ENCODE peak calls at places on chromosome 16, in six cellular contexts. One of them, this sample, is unnamed.

GRCh38 chr16:20799599-20799998 is 6.7 kb downstream of the ERI2 start:
- DNase-seq in neuronal stem cell: no peak
- DNase-seq in H1: no peak
- DNase-seq in H9: no peak
- DNase-seq in mesenchymal stem cell: peak; percentile 7
- DNase-seq in IMR-90: peak; percentile 44
- DNase-seq in this sample: no peak

GRCh38 chr16:57632568-57632967 is 4.1 kb downstream of the ADGRG1 start:
- DNase-seq in neuronal stem cell: no peak
- DNase-seq in H1: no peak
- DNase-seq in H9: no peak
- DNase-seq in mesenchymal stem cell: no peak
- DNase-seq in IMR-90: peak; percentile 28
- DNase-seq in this sample: no peak

GRCh38 chr16:82748026-82748425 is 121.3 kb downstream of the CDH13 start:
- DNase-seq in neuronal stem cell: no peak
- DNase-seq in H1: no peak
- DNase-seq in H9: no peak
- DNase-seq in mesenchymal stem cell: peak; percentile 45
- DNase-seq in IMR-90: peak; percentile 66
- DNase-seq in this sample: no peak

GRCh38 chr16:30559690-30560089 is 1.5 kb upstream of the ZNF764 start:
- DNase-seq in neuronal stem cell: no peak
- DNase-seq in H1: no peak
- DNase-seq in H9: no peak
- DNase-seq in mesenchymal stem cell: no peak
- DNase-seq in IMR-90: no peak
- DNase-seq in this sample: no peak

GRCh38 chr16:68399456-68399855 is 48.9 kb downstream of the SMPD3 start:
- DNase-seq in neuronal stem cell: no peak
- DNase-seq in H1: no peak
- DNase-seq in H9: no peak
- DNase-seq in mesenchymal stem cell: no peak
- DNase-seq in IMR-90: peak; percentile 2
- DNase-seq in this sample: peak; percentile 32

GRCh38 chr16:86086471-86086870 is 187.5 kb downstream of the IRF8 start:
- DNase-seq in neuronal stem cell: no peak
- DNase-seq in H1: no peak
- DNase-seq in H9: no peak
- DNase-seq in mesenchymal stem cell: no peak
- DNase-seq in IMR-90: no peak
- DNase-seq in this sample: no peak

GRCh38 chr16:3490911-3491629 is 4.2 kb downstream of the C16orf90 start:
- DNase-seq in neuronal stem cell: no peak
- DNase-seq in H1: no peak
- DNase-seq in H9: no peak
- DNase-seq in mesenchymal stem cell: no peak
- DNase-seq in IMR-90: no peak
- DNase-seq in this sample: no peak

GRCh38 chr16:80197790-80198201 is 343.0 kb upstream of the DYNLRB2 start:
- DNase-seq in neuronal stem cell: no peak
- DNase-seq in H1: no peak
- DNase-seq in H9: no peak
- DNase-seq in mesenchymal stem cell: peak; percentile 68
- DNase-seq in IMR-90: peak; percentile 93
- DNase-seq in this sample: no peak

GRCh38 chr16:85075236-85075924 is 36.9 kb downstream of the CIBAR2 start:
- DNase-seq in neuronal stem cell: no peak
- DNase-seq in H1: peak; percentile 83
- DNase-seq in H9: peak; percentile 82
- DNase-seq in mesenchymal stem cell: no peak
- DNase-seq in IMR-90: no peak
- DNase-seq in this sample: peak; percentile 78

GRCh38 chr16:24700549-24701392 is 28.7 kb upstream of the TNRC6A start:
- DNase-seq in neuronal stem cell: no peak
- DNase-seq in H1: no peak
- DNase-seq in H9: peak; percentile 77
- DNase-seq in mesenchymal stem cell: peak; percentile 94
- DNase-seq in IMR-90: peak; percentile 98
- DNase-seq in this sample: peak; percentile 95

GRCh38 chr16:75682308-75682707 is 5.5 kb upstream of the CPHXL2 start:
- DNase-seq in neuronal stem cell: no peak
- DNase-seq in H1: no peak
- DNase-seq in H9: no peak
- DNase-seq in mesenchymal stem cell: no peak
- DNase-seq in IMR-90: no peak
- DNase-seq in this sample: no peak

GRCh38 chr16:67844441-67844840 is 2.3 kb upstream of the NUTF2 start:
- DNase-seq in neuronal stem cell: no peak
- DNase-seq in H1: no peak
- DNase-seq in H9: no peak
- DNase-seq in mesenchymal stem cell: peak; percentile 46
- DNase-seq in IMR-90: peak; percentile 51
- DNase-seq in this sample: no peak

GRCh38 chr16:6642271-6642670 is 690.4 kb upstream of the RBFOX1 start:
- DNase-seq in neuronal stem cell: no peak
- DNase-seq in H1: no peak
- DNase-seq in H9: no peak
- DNase-seq in mesenchymal stem cell: no peak
- DNase-seq in IMR-90: no peak
- DNase-seq in this sample: peak; percentile 6

GRCh38 chr16:88762941-88763340 is 22.1 kb downstream of the PIEZO1 start:
- DNase-seq in neuronal stem cell: no peak
- DNase-seq in H1: no peak
- DNase-seq in H9: no peak
- DNase-seq in mesenchymal stem cell: no peak
- DNase-seq in IMR-90: no peak
- DNase-seq in this sample: no peak

GRCh38 chr16:19068237-19068815 is 912 bp downstream of the COQ7 start:
- DNase-seq in neuronal stem cell: no peak
- DNase-seq in H1: no peak
- DNase-seq in H9: no peak
- DNase-seq in mesenchymal stem cell: no peak
- DNase-seq in IMR-90: no peak
- DNase-seq in this sample: no peak

GRCh38 chr16:22912654-22913053 is 98.7 kb downstream of the HS3ST2 start:
- DNase-seq in neuronal stem cell: peak; percentile 31
- DNase-seq in H1: peak; percentile 58
- DNase-seq in H9: peak; percentile 70
- DNase-seq in mesenchymal stem cell: no peak
- DNase-seq in IMR-90: no peak
- DNase-seq in this sample: peak; percentile 59

GRCh38 chr16:75093598-75094540 is 22.7 kb downstream of the LDHD start:
- DNase-seq in neuronal stem cell: no peak
- DNase-seq in H1: no peak
- DNase-seq in H9: no peak
- DNase-seq in mesenchymal stem cell: no peak
- DNase-seq in IMR-90: no peak
- DNase-seq in this sample: no peak

GRCh38 chr16:84141143-84141670 is 3.8 kb downstream of the HSDL1 start:
- DNase-seq in neuronal stem cell: no peak
- DNase-seq in H1: no peak
- DNase-seq in H9: no peak
- DNase-seq in mesenchymal stem cell: no peak
- DNase-seq in IMR-90: no peak
- DNase-seq in this sample: peak; percentile 77

GRCh38 chr16:1786242-1787055 is 3.7 kb downstream of the NUBP2 start:
- DNase-seq in neuronal stem cell: no peak
- DNase-seq in H1: peak; percentile 62
- DNase-seq in H9: peak; percentile 35
- DNase-seq in mesenchymal stem cell: no peak
- DNase-seq in IMR-90: no peak
- DNase-seq in this sample: no peak

GRCh38 chr16:1788095-1788707 is 5.3 kb downstream of the IGFALS start:
- DNase-seq in neuronal stem cell: no peak
- DNase-seq in H1: no peak
- DNase-seq in H9: no peak
- DNase-seq in mesenchymal stem cell: no peak
- DNase-seq in IMR-90: no peak
- DNase-seq in this sample: no peak

GRCh38 chr16:1785846-1786170 is 3.0 kb downstream of the NUBP2 start:
- DNase-seq in neuronal stem cell: no peak
- DNase-seq in H1: no peak
- DNase-seq in H9: no peak
- DNase-seq in mesenchymal stem cell: no peak
- DNase-seq in IMR-90: no peak
- DNase-seq in this sample: no peak

GRCh38 chr16:1787322-1788094 is 4.7 kb downstream of the NUBP2 start:
- DNase-seq in neuronal stem cell: no peak
- DNase-seq in H1: no peak
- DNase-seq in H9: no peak
- DNase-seq in mesenchymal stem cell: no peak
- DNase-seq in IMR-90: no peak
- DNase-seq in this sample: no peak

DNA sequence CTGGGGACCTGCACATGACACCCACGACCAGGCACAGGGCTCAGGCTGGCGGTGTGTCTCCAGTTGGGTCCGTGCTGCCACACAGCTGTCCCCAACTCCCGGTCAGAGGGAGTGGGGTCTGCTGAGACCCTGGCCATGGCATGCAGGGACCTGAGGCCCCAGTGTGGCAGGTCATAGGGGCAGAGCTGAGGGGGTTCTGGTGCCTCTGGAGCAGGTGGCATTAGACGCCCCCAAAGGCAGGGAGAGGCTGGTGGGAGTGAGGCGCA is 4.2 kb downstream of the NUBP2 start:
- DNase-seq in neuronal stem cell: no peak
- DNase-seq in H1: no peak
- DNase-seq in H9: no peak
- DNase-seq in mesenchymal stem cell: no peak
- DNase-seq in IMR-90: no peak
- DNase-seq in this sample: no peak
- H2AK5ac ChIP-seq in neuronal stem cell: no peak overlapping the region
- H2AK5ac ChIP-seq in H1: no peak overlapping the region
- H2AK5ac ChIP-seq in H9: no peak overlapping the region
- H2AK5ac ChIP-seq in mesenchymal stem cell: no peak overlapping the region
- H2AK5ac ChIP-seq in IMR-90: no peak overlapping the region
- H2AK5ac ChIP-seq in this sample: no peak overlapping the region

GRCh38 chr16:47073223-47074155 is 70.3 kb downstream of the NETO2 start:
- DNase-seq in neuronal stem cell: no peak
- DNase-seq in H1: no peak
- DNase-seq in H9: no peak
- DNase-seq in mesenchymal stem cell: no peak
- DNase-seq in IMR-90: no peak
- DNase-seq in this sample: no peak

GRCh38 chr16:47069291-47069690 is 74.5 kb downstream of the NETO2 start:
- DNase-seq in neuronal stem cell: no peak
- DNase-seq in H1: no peak
- DNase-seq in H9: no peak
- DNase-seq in mesenchymal stem cell: no peak
- DNase-seq in IMR-90: no peak
- DNase-seq in this sample: no peak

GRCh38 chr16:47067203-47067602 is 76.5 kb downstream of the NETO2 start:
- DNase-seq in neuronal stem cell: no peak
- DNase-seq in H1: peak; percentile 20
- DNase-seq in H9: no peak
- DNase-seq in mesenchymal stem cell: no peak
- DNase-seq in IMR-90: no peak
- DNase-seq in this sample: no peak

GRCh38 chr16:47072158-47072557 is 71.6 kb downstream of the NETO2 start:
- DNase-seq in neuronal stem cell: no peak
- DNase-seq in H1: no peak
- DNase-seq in H9: no peak
- DNase-seq in mesenchymal stem cell: no peak
- DNase-seq in IMR-90: no peak
- DNase-seq in this sample: no peak

DNA sequence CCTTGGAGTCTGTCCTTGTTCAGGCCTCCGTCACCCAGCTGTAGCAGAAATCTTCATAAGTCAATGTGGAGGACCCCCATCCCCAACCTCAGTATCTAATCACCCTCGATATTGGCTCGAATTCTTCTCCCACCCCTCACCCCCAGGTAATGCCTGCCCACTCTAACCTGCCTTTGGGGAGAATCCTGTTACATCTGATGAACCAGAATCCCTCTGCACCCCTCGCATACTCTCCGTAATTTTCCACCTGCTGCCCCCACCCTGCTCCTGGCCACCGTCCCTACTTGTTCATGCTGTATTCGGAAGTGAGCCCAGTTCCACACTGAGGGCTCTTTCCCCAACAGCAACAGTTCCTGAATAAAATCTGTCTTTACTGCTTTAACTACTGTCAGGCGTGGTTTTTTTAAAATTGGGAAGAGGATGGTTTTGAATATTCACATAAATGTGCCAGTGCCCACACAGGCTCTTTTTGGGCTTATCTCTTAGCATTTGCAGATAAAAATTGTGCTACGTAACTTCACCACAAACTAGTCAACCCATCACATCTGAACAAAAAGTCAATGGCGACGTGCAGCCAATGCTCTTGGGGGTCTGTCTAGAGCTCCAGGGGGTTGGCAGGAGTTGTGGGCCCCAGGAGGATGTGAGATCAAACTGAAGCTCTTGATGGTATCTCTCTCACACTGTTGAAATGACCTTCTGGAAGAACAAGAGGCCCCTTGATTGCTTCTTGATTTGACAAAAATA is 73.7 kb downstream of the NETO2 start:
- DNase-seq in neuronal stem cell: no peak
- DNase-seq in H1: peak; percentile 23
- DNase-seq in H9: no peak
- DNase-seq in mesenchymal stem cell: no peak
- DNase-seq in IMR-90: no peak
- DNase-seq in this sample: no peak
- H2BK15ac ChIP-seq in neuronal stem cell: no peak overlapping the region
- H2BK15ac ChIP-seq in H1: no peak overlapping the region
- H2BK15ac ChIP-seq in H9: no peak overlapping the region
- H2BK15ac ChIP-seq in mesenchymal stem cell: no peak overlapping the region
- H2BK15ac ChIP-seq in IMR-90: no peak overlapping the region
- H2BK15ac ChIP-seq in this sample: no peak overlapping the region

GRCh38 chr16:78591682-78592103 is 492.2 kb downstream of the WWOX start:
- DNase-seq in neuronal stem cell: no peak
- DNase-seq in H1: no peak
- DNase-seq in H9: no peak
- DNase-seq in mesenchymal stem cell: no peak
- DNase-seq in IMR-90: no peak
- DNase-seq in this sample: no peak

GRCh38 chr16:78594191-78594590 is 494.7 kb downstream of the WWOX start:
- DNase-seq in neuronal stem cell: no peak
- DNase-seq in H1: no peak
- DNase-seq in H9: no peak
- DNase-seq in mesenchymal stem cell: no peak
- DNase-seq in IMR-90: no peak
- DNase-seq in this sample: no peak

GRCh38 chr16:78596348-78596995 is 497.0 kb downstream of the WWOX start:
- DNase-seq in neuronal stem cell: no peak
- DNase-seq in H1: no peak
- DNase-seq in H9: no peak
- DNase-seq in mesenchymal stem cell: no peak
- DNase-seq in IMR-90: no peak
- DNase-seq in this sample: no peak

GRCh38 chr16:78596996-78597422 is 497.6 kb downstream of the WWOX start:
- DNase-seq in neuronal stem cell: no peak
- DNase-seq in H1: no peak
- DNase-seq in H9: no peak
- DNase-seq in mesenchymal stem cell: no peak
- DNase-seq in IMR-90: no peak
- DNase-seq in this sample: no peak

GRCh38 chr16:78593352-78593751 is 493.9 kb downstream of the WWOX start:
- DNase-seq in neuronal stem cell: no peak
- DNase-seq in H1: no peak
- DNase-seq in H9: no peak
- DNase-seq in mesenchymal stem cell: no peak
- DNase-seq in IMR-90: no peak
- DNase-seq in this sample: no peak
- H4K8ac ChIP-seq in neuronal stem cell: no peak overlapping the region
- H4K8ac ChIP-seq in H1: no peak overlapping the region
- H4K8ac ChIP-seq in H9: no peak overlapping the region
- H4K8ac ChIP-seq in mesenchymal stem cell: no peak overlapping the region
- H4K8ac ChIP-seq in IMR-90: no peak overlapping the region
- H4K8ac ChIP-seq in this sample: no peak overlapping the region

GRCh38 chr16:56607675-56608042 is 725 bp upstream of the MT2A start:
- DNase-seq in neuronal stem cell: no peak
- DNase-seq in H1: no peak
- DNase-seq in H9: no peak
- DNase-seq in mesenchymal stem cell: no peak
- DNase-seq in IMR-90: no peak
- DNase-seq in this sample: no peak
- H2AK5ac ChIP-seq in neuronal stem cell: no peak overlapping the region
- H2AK5ac ChIP-seq in H1: peak overlapping the region; percentile 97
- H2AK5ac ChIP-seq in H9: no peak overlapping the region
- H2AK5ac ChIP-seq in mesenchymal stem cell: peak overlapping the region; percentile 34
- H2AK5ac ChIP-seq in IMR-90: peak overlapping the region; percentile 97
- H2AK5ac ChIP-seq in this sample: no peak overlapping the region